ENCODE peak calls at places on chromosomes 5 and 9, in five cellular contexts. K, M, B, L and U are unnamed samples.

GRCh38 chr5:534006-534742 is 9.9 kb upstream of the SLC9A3 start:
- DNase-seq in K (no peak), M (no peak), B (peak), L (no peak), U (no peak)

GRCh38 chr5:178111925-178112324 is 1.4 kb upstream of the N4BP3 start:
- DNase-seq in K (no peak), M (no peak), B (no peak), L (no peak), U (no peak)

GRCh38 chr9:4588721-4589120 is 73.4 kb upstream of the PLPP6 start:
- DNase-seq in K (no peak), M (no peak), B (no peak), L (no peak), U (no peak)

GRCh38 chr5:170865622-170866021 is 3.8 kb downstream of the RANBP17 start:
- DNase-seq in K (no peak), M (no peak), B (no peak), L (no peak), U (no peak)

GRCh38 chr5:95969646-95970358 is 8.2 kb upstream of the ELL2 start:
- DNase-seq in K (no peak), M (no peak), B (no peak), L (no peak), U (no peak)

GRCh38 chr5:135493406-135494180 is 41.4 kb upstream of the TIFAB start:
- DNase-seq in K (no peak), M (no peak), B (no peak), L (peak), U (no peak)

GRCh38 chr9:121599872-121600585 is 51.4 kb upstream of the DAB2IP start:
- DNase-seq in K (no peak), M (peak), B (no peak), L (no peak), U (no peak)

GRCh38 chr5:53482717-53483638 is 2.5 kb downstream of the FST start:
- DNase-seq in K (no peak), M (no peak), B (peak), L (no peak), U (no peak)

GRCh38 chr5:66860199-66860975 is 264.2 kb downstream of the MAST4 start:
- DNase-seq in K (no peak), M (no peak), B (no peak), L (no peak), U (no peak)